ENCODE peak calls at places on chromosomes 13 and 19, in five cellular contexts. S is amygdala; D is HTR-8/SVneo; Y is activated CD8-positive, alpha-beta T cell treated with anti-CD3 and anti-CD28 coated beads, Interleukin-2, amount 10 ng/mL, durations not matched to agents 7 days and 5 days; O is stimulated activated CD4-positive, alpha-beta T cell treated with anti-CD3 and anti-CD28 coated beads, Interleukin-1b, Interleukin-23, amount 100 ng/mL, for 4 hours. K is an unnamed sample.

GRCh38 chr13:38008636-38009035 is 139.1 kb upstream of the TRPC4 start:
- DNase-seq in O (no peak), S (no peak), D (no peak), Y (no peak), K (no peak)

GRCh38 chr19:40603071-40603718 is 2.0 kb downstream of the LTBP4 start:
- DNase-seq in S (no peak), D (no peak), Y (no peak), O (no peak), K (no peak)

GRCh38 chr19:16586477-16586871 is 14.3 kb upstream of the SLC35E1 start:
- DNase-seq in S (no peak), O (no peak), Y (no peak), D (no peak), K (no peak)

GRCh38 chr13:73792796-73793195 is 341.4 kb downstream of the KLF12 start:
- DNase-seq in Y (no peak), S (no peak), D (no peak), O (no peak), K (no peak)

GRCh38 chr13:40152145-40152544 is 496.7 kb downstream of the COG6 start:
- DNase-seq in Y (no peak), O (no peak), S (no peak), D (no peak), K (no peak)

GRCh38 chr13:30463820-30464495 is 1.8 kb downstream of the HMGB1 start:
- DNase-seq in O (peak; percentile 61), Y (peak; percentile 83), S (no peak), D (no peak), K (peak; percentile 86)

GRCh38 chr19:1445932-1446712 is 3.8 kb upstream of the APC2 start:
- DNase-seq in D (peak; percentile 86), O (no peak), Y (no peak), S (no peak), K (no peak)

GRCh38 chr19:6979341-6979740 is 41.9 kb downstream of the MBD3L2B start:
- DNase-seq in D (no peak), Y (no peak), S (no peak), O (no peak), K (no peak)

GRCh38 chr13:97758317-97758716 is 195.2 kb upstream of the IPO5 start:
- DNase-seq in D (no peak), Y (no peak), O (no peak), S (no peak), K (no peak)

GRCh38 chr19:44602071-44602470 is 11.3 kb upstream of the IGSF23 start:
- DNase-seq in D (no peak), Y (no peak), S (no peak), O (no peak), K (no peak)

GRCh38 chr19:27774337-27774736 is 1438.6 kb downstream of the UQCRFS1 start:
- DNase-seq in Y (peak; percentile 24), S (no peak), O (no peak), D (no peak), K (no peak)

GRCh38 chr19:10828981-10829821 is 6.8 kb downstream of the TMED1 start:
- DNase-seq in D (no peak), S (no peak), Y (no peak), O (no peak), K (no peak)

GRCh38 chr13:26895081-26895807 is 134.7 kb upstream of the GPR12 start:
- DNase-seq in D (no peak), Y (no peak), S (no peak), O (no peak), K (no peak)

GRCh38 chr13:74325106-74325505 is 190.9 kb upstream of the KLF12 start:
- DNase-seq in D (peak; percentile 6), O (no peak), S (no peak), Y (no peak), K (no peak)

GRCh38 chr13:37546087-37546486 is 52.5 kb downstream of the POSTN start:
- DNase-seq in O (no peak), Y (no peak), S (no peak), D (no peak), K (no peak)

GRCh38 chr13:27079421-27079958 is 92.1 kb downstream of the USP12 start:
- DNase-seq in S (no peak), O (no peak), Y (no peak), D (peak; percentile 3), K (no peak)

GRCh38 chr13:114132419-114133121 is at the start of gene RASA3:
- DNase-seq in S (no peak), D (peak; percentile 77), O (peak; percentile 64), Y (peak; percentile 61), K (peak; percentile 67)

GRCh38 chr13:20848944-20849343 is 53.6 kb downstream of the XPO4 start:
- DNase-seq in S (no peak), Y (no peak), D (no peak), O (no peak), K (no peak)

GRCh38 chr13:49220856-49221614 is 897 bp downstream of the MLNR start:
- DNase-seq in O (no peak), Y (no peak), S (no peak), D (no peak), K (no peak)

GRCh38 chr19:27776020-27776419 is 1436.9 kb downstream of the UQCRFS1 start:
- DNase-seq in D (no peak), Y (no peak), S (no peak), O (no peak), K (no peak)

GRCh38 chr19:48445256-48445605 is 552 bp upstream of the GRWD1 start:
- DNase-seq in Y (peak; percentile 35), O (no peak), D (peak; percentile 90), S (peak; percentile 82), K (no peak)

GRCh38 chr13:32330438-32330837 is 15.1 kb downstream of the BRCA2 start:
- DNase-seq in S (no peak), D (no peak), Y (no peak), O (no peak), K (no peak)

GRCh38 chr19:45136507-45137178 is 24.1 kb downstream of the NKPD1 start:
- DNase-seq in O (no peak), D (no peak), Y (no peak), S (no peak), K (no peak)

GRCh38 chr19:32542477-32543106 is 38.4 kb upstream of the PDCD5 start:
- DNase-seq in Y (no peak), O (no peak), D (no peak), S (no peak), K (no peak)

GRCh38 chr19:38542040-38542439 is 75.7 kb downstream of the MAP4K1 start:
- DNase-seq in O (no peak), S (no peak), D (no peak), Y (no peak), K (no peak)

GRCh38 chr13:99315186-99315585 is 8.0 kb upstream of the GPR183 start:
- DNase-seq in S (no peak), D (no peak), O (no peak), Y (no peak), K (no peak)

GRCh38 chr13:77230560-77230959 is 96.3 kb downstream of the MYCBP2 start:
- DNase-seq in S (no peak), Y (no peak), O (no peak), D (no peak), K (no peak)

GRCh38 chr19:47256688-47257410 is 524 bp downstream of the CCDC9 start:
- DNase-seq in D (peak; percentile 94), O (peak; percentile 100), S (peak; percentile 99), Y (peak; percentile 100), K (peak; percentile 100)

GRCh38 chr13:46339035-46339666 is 47.9 kb downstream of the RUBCNL start:
- DNase-seq in O (no peak), S (no peak), Y (no peak), D (no peak), K (no peak)

GRCh38 chr19:18629166-18630088 is 7.4 kb upstream of the KLHL26 start:
- DNase-seq in O (no peak), D (no peak), S (no peak), Y (no peak), K (no peak)